ENCODE peak calls at places on chromosomes 3 and 15, in nine cellular contexts. One of them, this sample, is unnamed.

GRCh38 chr3:11350374-11350773 is 78.2 kb downstream of the ATG7 start:
- DNase-seq in IMR-90: peak
- DNase-seq in gastrocnemius medialis: no peak
- DNase-seq in lung: no peak
- DNase-seq in adrenal gland: no peak
- DNase-seq in Peyer's patch: no peak
- DNase-seq in testis: no peak
- DNase-seq in tibial artery: no peak
- DNase-seq in uterus: no peak
- DNase-seq in this sample: no peak

GRCh38 chr3:185737740-185738680 is 86.8 kb downstream of the IGF2BP2 start:
- DNase-seq in IMR-90: no peak
- DNase-seq in gastrocnemius medialis: no peak
- DNase-seq in lung: no peak
- DNase-seq in adrenal gland: no peak
- DNase-seq in Peyer's patch: no peak
- DNase-seq in testis: no peak
- DNase-seq in tibial artery: no peak
- DNase-seq in uterus: no peak
- DNase-seq in this sample: no peak

GRCh38 chr15:32786906-32787305 is 69.1 kb downstream of the GREM1 start:
- DNase-seq in IMR-90: no peak
- DNase-seq in gastrocnemius medialis: no peak
- DNase-seq in lung: no peak
- DNase-seq in adrenal gland: no peak
- DNase-seq in Peyer's patch: no peak
- DNase-seq in testis: no peak
- DNase-seq in tibial artery: no peak
- DNase-seq in uterus: no peak
- DNase-seq in this sample: no peak

GRCh38 chr15:65416845-65417416 is 5.8 kb downstream of the IGDCC4 start:
- DNase-seq in IMR-90: peak
- DNase-seq in gastrocnemius medialis: peak
- DNase-seq in lung: no peak
- DNase-seq in adrenal gland: no peak
- DNase-seq in Peyer's patch: no peak
- DNase-seq in testis: peak
- DNase-seq in tibial artery: no peak
- DNase-seq in uterus: peak
- DNase-seq in this sample: no peak

GRCh38 chr15:48596415-48596814 is 49.1 kb downstream of the FBN1 start:
- DNase-seq in IMR-90: no peak
- DNase-seq in gastrocnemius medialis: no peak
- DNase-seq in lung: no peak
- DNase-seq in adrenal gland: no peak
- DNase-seq in Peyer's patch: no peak
- DNase-seq in testis: no peak
- DNase-seq in tibial artery: no peak
- DNase-seq in uterus: no peak
- DNase-seq in this sample: no peak

GRCh38 chr3:59935025-59935424 is 885.2 kb upstream of the CFAP20DC start:
- DNase-seq in IMR-90: no peak
- DNase-seq in gastrocnemius medialis: no peak
- DNase-seq in lung: no peak
- DNase-seq in adrenal gland: no peak
- DNase-seq in Peyer's patch: no peak
- DNase-seq in testis: no peak
- DNase-seq in tibial artery: no peak
- DNase-seq in uterus: no peak
- DNase-seq in this sample: no peak

GRCh38 chr15:32722126-32722525 is 4.3 kb downstream of the GREM1 start:
- DNase-seq in IMR-90: peak
- DNase-seq in gastrocnemius medialis: no peak
- DNase-seq in lung: no peak
- DNase-seq in adrenal gland: no peak
- DNase-seq in Peyer's patch: no peak
- DNase-seq in testis: no peak
- DNase-seq in tibial artery: no peak
- DNase-seq in uterus: no peak
- DNase-seq in this sample: no peak

GRCh38 chr3:15633766-15634588 is 32.4 kb downstream of the BTD start:
- DNase-seq in IMR-90: peak
- DNase-seq in gastrocnemius medialis: peak
- DNase-seq in lung: no peak
- DNase-seq in adrenal gland: peak
- DNase-seq in Peyer's patch: no peak
- DNase-seq in testis: no peak
- DNase-seq in tibial artery: no peak
- DNase-seq in uterus: no peak
- DNase-seq in this sample: no peak

GRCh38 chr15:42081463-42081830 is 12.9 kb downstream of the PLA2G4D start:
- DNase-seq in IMR-90: no peak
- DNase-seq in gastrocnemius medialis: no peak
- DNase-seq in lung: no peak
- DNase-seq in adrenal gland: no peak
- DNase-seq in Peyer's patch: no peak
- DNase-seq in testis: no peak
- DNase-seq in tibial artery: peak
- DNase-seq in uterus: no peak
- DNase-seq in this sample: no peak

GRCh38 chr3:62718515-62719320 is 156.5 kb downstream of the CADPS start:
- DNase-seq in IMR-90: no peak
- DNase-seq in gastrocnemius medialis: no peak
- DNase-seq in lung: no peak
- DNase-seq in adrenal gland: no peak
- DNase-seq in Peyer's patch: no peak
- DNase-seq in testis: peak
- DNase-seq in tibial artery: no peak
- DNase-seq in uterus: no peak
- DNase-seq in this sample: no peak

GRCh38 chr3:128052831-128053419 is 688 bp downstream of the SEC61A1 start:
- DNase-seq in IMR-90: no peak
- DNase-seq in gastrocnemius medialis: peak
- DNase-seq in lung: no peak
- DNase-seq in adrenal gland: peak
- DNase-seq in Peyer's patch: no peak
- DNase-seq in testis: no peak
- DNase-seq in tibial artery: no peak
- DNase-seq in uterus: no peak
- DNase-seq in this sample: no peak

GRCh38 chr3:56254835-56255234 is 213.4 kb downstream of the ERC2 start:
- DNase-seq in IMR-90: no peak
- DNase-seq in gastrocnemius medialis: no peak
- DNase-seq in lung: no peak
- DNase-seq in adrenal gland: no peak
- DNase-seq in Peyer's patch: no peak
- DNase-seq in testis: no peak
- DNase-seq in tibial artery: no peak
- DNase-seq in uterus: no peak
- DNase-seq in this sample: no peak
- TF ChIP-seq CTCF in IMR-90: peak
- TF ChIP-seq CTCF in gastrocnemius medialis: peak
- TF ChIP-seq CTCF in lung: no peak
- TF ChIP-seq CTCF in adrenal gland: no peak
- TF ChIP-seq CTCF in Peyer's patch: no peak
- TF ChIP-seq CTCF in testis: no peak
- TF ChIP-seq CTCF in tibial artery: peak
- TF ChIP-seq CTCF in uterus: no peak
- TF ChIP-seq CTCF in this sample: peak

GRCh38 chr15:71219101-71219500 is 103.8 kb downstream of the THSD4 start:
- DNase-seq in IMR-90: no peak
- DNase-seq in gastrocnemius medialis: no peak
- DNase-seq in lung: no peak
- DNase-seq in adrenal gland: no peak
- DNase-seq in Peyer's patch: no peak
- DNase-seq in testis: no peak
- DNase-seq in tibial artery: no peak
- DNase-seq in uterus: no peak
- DNase-seq in this sample: no peak
- H3K4me3 ChIP-seq in IMR-90: no peak
- H3K4me3 ChIP-seq in gastrocnemius medialis: no peak
- H3K4me3 ChIP-seq in lung: no peak
- H3K4me3 ChIP-seq in adrenal gland: no peak
- H3K4me3 ChIP-seq in Peyer's patch: no peak
- H3K4me3 ChIP-seq in testis: no peak
- H3K4me3 ChIP-seq in tibial artery: no peak
- H3K4me3 ChIP-seq in uterus: no peak
- H3K4me3 ChIP-seq in this sample: no peak

DNA sequence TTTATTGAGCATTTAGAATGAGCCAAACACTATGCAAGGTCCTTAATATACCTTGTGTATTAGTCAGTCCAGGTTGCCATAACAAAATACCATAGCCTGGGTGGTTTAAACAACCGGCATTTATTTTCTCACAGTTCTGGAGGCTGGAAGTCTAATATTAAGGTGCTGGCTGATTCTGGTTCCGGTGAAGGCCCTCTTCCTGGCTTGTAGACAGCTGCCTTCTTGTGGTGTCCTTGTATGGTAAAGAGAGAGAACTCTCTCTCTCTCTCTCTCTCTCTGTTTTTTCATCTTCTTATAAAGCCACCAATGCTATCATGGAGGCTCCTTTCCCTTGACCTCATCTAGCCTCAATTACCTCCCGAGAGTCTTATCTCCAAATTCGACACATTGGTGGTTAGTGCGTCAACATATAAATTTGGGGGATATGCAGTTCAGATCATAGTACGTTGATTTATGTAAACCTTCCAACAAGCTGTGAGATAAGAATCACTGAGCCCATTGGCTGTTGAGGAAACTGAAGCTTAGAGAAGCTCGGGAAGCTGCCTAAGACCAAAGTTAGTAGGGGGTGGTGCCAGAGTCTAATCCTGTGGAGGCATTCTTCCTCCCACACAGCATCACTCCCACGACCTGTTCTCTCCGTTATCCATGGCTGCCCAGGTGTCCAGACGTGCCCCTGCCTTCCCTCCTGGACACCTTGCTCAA is 298.0 kb upstream of the PROK2 start:
- DNase-seq in IMR-90: no peak
- DNase-seq in gastrocnemius medialis: no peak
- DNase-seq in lung: no peak
- DNase-seq in adrenal gland: no peak
- DNase-seq in Peyer's patch: no peak
- DNase-seq in testis: no peak
- DNase-seq in tibial artery: no peak
- DNase-seq in uterus: no peak
- DNase-seq in this sample: no peak
- H3K27ac ChIP-seq in IMR-90: no peak
- H3K27ac ChIP-seq in gastrocnemius medialis: no peak
- H3K27ac ChIP-seq in lung: no peak
- H3K27ac ChIP-seq in adrenal gland: no peak
- H3K27ac ChIP-seq in Peyer's patch: no peak
- H3K27ac ChIP-seq in testis: no peak
- H3K27ac ChIP-seq in tibial artery: no peak
- H3K27ac ChIP-seq in uterus: peak
- H3K27ac ChIP-seq in this sample: no peak

GRCh38 chr3:51673181-51673801 is 2.2 kb downstream of the TEX264 start:
- DNase-seq in IMR-90: no peak
- DNase-seq in gastrocnemius medialis: no peak
- DNase-seq in lung: no peak
- DNase-seq in adrenal gland: no peak
- DNase-seq in Peyer's patch: peak
- DNase-seq in testis: no peak
- DNase-seq in tibial artery: peak
- DNase-seq in uterus: no peak
- DNase-seq in this sample: no peak

GRCh38 chr3:51672083-51672475 is 1.0 kb downstream of the TEX264 start:
- DNase-seq in IMR-90: no peak
- DNase-seq in gastrocnemius medialis: no peak
- DNase-seq in lung: no peak
- DNase-seq in adrenal gland: no peak
- DNase-seq in Peyer's patch: no peak
- DNase-seq in testis: no peak
- DNase-seq in tibial artery: no peak
- DNase-seq in uterus: no peak
- DNase-seq in this sample: no peak

GRCh38 chr3:51670711-51671089 is 352 bp upstream of the TEX264 start:
- DNase-seq in IMR-90: no peak
- DNase-seq in gastrocnemius medialis: no peak
- DNase-seq in lung: no peak
- DNase-seq in adrenal gland: no peak
- DNase-seq in Peyer's patch: no peak
- DNase-seq in testis: no peak
- DNase-seq in tibial artery: no peak
- DNase-seq in uterus: no peak
- DNase-seq in this sample: no peak

GRCh38 chr3:51670053-51670666 is 892 bp upstream of the TEX264 start:
- DNase-seq in IMR-90: no peak
- DNase-seq in gastrocnemius medialis: no peak
- DNase-seq in lung: no peak
- DNase-seq in adrenal gland: no peak
- DNase-seq in Peyer's patch: no peak
- DNase-seq in testis: no peak
- DNase-seq in tibial artery: peak
- DNase-seq in uterus: no peak
- DNase-seq in this sample: no peak

DNA sequence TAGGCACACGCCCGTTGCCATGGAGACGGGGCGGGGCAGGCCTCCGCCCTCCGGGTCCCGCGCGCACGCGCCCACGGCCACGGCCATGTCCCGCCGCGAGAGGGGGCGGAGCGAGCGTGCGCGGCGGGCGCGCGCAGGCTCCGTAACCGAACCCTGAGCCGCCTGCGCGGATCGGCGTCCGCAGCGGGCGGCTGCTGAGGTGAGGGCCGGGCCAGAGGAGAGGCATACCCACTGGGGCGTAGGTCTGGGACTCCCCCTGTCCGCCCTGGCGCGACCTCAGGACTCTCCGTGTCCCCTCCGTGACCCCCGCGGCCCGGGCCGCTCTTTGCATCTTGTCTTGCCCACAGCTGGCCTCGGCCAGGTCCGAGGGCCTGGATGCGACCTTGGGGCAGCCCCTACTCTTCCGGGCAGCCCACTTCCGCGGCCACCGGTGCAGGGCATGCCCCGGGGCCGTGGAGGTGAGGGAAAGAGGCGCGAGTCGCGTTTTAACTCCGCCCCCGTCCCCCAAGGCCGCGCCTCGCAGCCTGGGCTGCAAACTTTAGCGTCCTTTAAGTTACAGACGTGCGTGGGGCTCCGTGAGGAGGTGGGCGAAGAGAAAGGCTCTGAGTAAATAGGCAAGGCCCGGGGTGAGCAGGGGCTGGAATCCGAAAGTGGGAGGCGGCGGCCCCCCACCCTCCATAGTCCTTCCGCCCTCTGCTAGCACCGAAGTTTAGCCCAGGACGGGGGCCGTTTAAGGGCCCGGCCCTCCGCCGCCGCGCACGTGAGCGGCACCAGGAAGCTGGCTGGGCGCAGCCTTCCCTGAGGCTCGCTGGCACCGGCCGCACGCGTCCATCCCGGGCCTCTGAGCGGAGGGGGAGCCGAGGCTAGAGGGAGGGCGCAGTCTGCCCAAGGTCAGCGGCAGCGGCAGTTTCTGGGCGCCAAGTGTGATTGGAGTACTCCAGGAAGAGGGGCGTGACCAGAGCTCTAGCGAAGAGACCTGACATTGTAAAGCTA is at the start of gene TEX264:
- DNase-seq in IMR-90: peak
- DNase-seq in gastrocnemius medialis: peak
- DNase-seq in lung: peak
- DNase-seq in adrenal gland: peak
- DNase-seq in Peyer's patch: peak
- DNase-seq in testis: peak
- DNase-seq in tibial artery: peak
- DNase-seq in uterus: peak
- DNase-seq in this sample: peak
- TF ChIP-seq CTCF in IMR-90: no peak
- TF ChIP-seq CTCF in gastrocnemius medialis: no peak
- TF ChIP-seq CTCF in lung: no peak
- TF ChIP-seq CTCF in adrenal gland: no peak
- TF ChIP-seq CTCF in Peyer's patch: no peak
- TF ChIP-seq CTCF in testis: no peak
- TF ChIP-seq CTCF in tibial artery: no peak
- TF ChIP-seq CTCF in uterus: no peak
- TF ChIP-seq CTCF in this sample: no peak

This sample was measured in body of pancreas.